ENCODE peak calls at places on chromosomes 6 and 20, in six cellular contexts. One of them, this sample, is unnamed.

GRCh38 chr6:149751239-149751638 is 1.7 kb downstream of the PCMT1 start:
- DNase-seq in HCT116: no peak
- DNase-seq in left ventricle myocardium inferior: no peak
- DNase-seq in cardiac muscle cell: no peak
- DNase-seq in heart left ventricle: no peak
- DNase-seq in fibroblast of lung: no peak
- DNase-seq in this sample: no peak

GRCh38 chr6:148842631-148843030 is 95.8 kb downstream of the UST start:
- DNase-seq in heart left ventricle: no peak
- DNase-seq in cardiac muscle cell: no peak
- DNase-seq in HCT116: no peak
- DNase-seq in fibroblast of lung: no peak
- DNase-seq in left ventricle myocardium inferior: no peak
- DNase-seq in this sample: no peak

GRCh38 chr6:97958143-97958542 is 675.1 kb upstream of the MMS22L start:
- DNase-seq in fibroblast of lung: peak; percentile 66
- DNase-seq in heart left ventricle: no peak
- DNase-seq in left ventricle myocardium inferior: peak; percentile 17
- DNase-seq in cardiac muscle cell: no peak
- DNase-seq in HCT116: no peak
- DNase-seq in this sample: peak; percentile 69

GRCh38 chr6:107386340-107386739 is 73.0 kb downstream of the PDSS2 start:
- DNase-seq in heart left ventricle: no peak
- DNase-seq in left ventricle myocardium inferior: no peak
- DNase-seq in fibroblast of lung: peak; percentile 24
- DNase-seq in cardiac muscle cell: peak; percentile 42
- DNase-seq in HCT116: no peak
- DNase-seq in this sample: no peak

GRCh38 chr6:35719830-35720733 is 16.8 kb upstream of the ARMC12 start:
- DNase-seq in heart left ventricle: peak; percentile 49
- DNase-seq in cardiac muscle cell: peak; percentile 56
- DNase-seq in fibroblast of lung: peak; percentile 28
- DNase-seq in HCT116: no peak
- DNase-seq in left ventricle myocardium inferior: peak; percentile 60
- DNase-seq in this sample: no peak

GRCh38 chr6:35496851-35497570 is at the start of gene TEAD3:
- DNase-seq in cardiac muscle cell: peak; percentile 83
- DNase-seq in HCT116: no peak
- DNase-seq in left ventricle myocardium inferior: peak; percentile 64
- DNase-seq in fibroblast of lung: peak; percentile 55
- DNase-seq in heart left ventricle: peak; percentile 70
- DNase-seq in this sample: peak; percentile 58

GRCh38 chr6:35050291-35050987 is 90.7 kb downstream of the TCP11 start:
- DNase-seq in fibroblast of lung: no peak
- DNase-seq in cardiac muscle cell: no peak
- DNase-seq in HCT116: no peak
- DNase-seq in left ventricle myocardium inferior: no peak
- DNase-seq in heart left ventricle: no peak
- DNase-seq in this sample: no peak

GRCh38 chr6:154930490-154930889 is 64.6 kb upstream of the TIAM2 start:
- DNase-seq in cardiac muscle cell: no peak
- DNase-seq in fibroblast of lung: no peak
- DNase-seq in heart left ventricle: no peak
- DNase-seq in HCT116: no peak
- DNase-seq in left ventricle myocardium inferior: no peak
- DNase-seq in this sample: no peak

GRCh38 chr20:63381781-63382431 is 20.8 kb upstream of the CHRNA4 start:
- DNase-seq in cardiac muscle cell: no peak
- DNase-seq in heart left ventricle: no peak
- DNase-seq in fibroblast of lung: no peak
- DNase-seq in HCT116: no peak
- DNase-seq in left ventricle myocardium inferior: no peak
- DNase-seq in this sample: no peak

GRCh38 chr20:14127831-14128230 is 132.5 kb downstream of the MACROD2 start:
- DNase-seq in heart left ventricle: no peak
- DNase-seq in cardiac muscle cell: no peak
- DNase-seq in fibroblast of lung: no peak
- DNase-seq in HCT116: no peak
- DNase-seq in left ventricle myocardium inferior: no peak
- DNase-seq in this sample: no peak

GRCh38 chr6:46657642-46658041 is 4.9 kb downstream of the SLC25A27 start:
- DNase-seq in heart left ventricle: no peak
- DNase-seq in fibroblast of lung: no peak
- DNase-seq in cardiac muscle cell: no peak
- DNase-seq in HCT116: no peak
- DNase-seq in left ventricle myocardium inferior: no peak
- DNase-seq in this sample: no peak

GRCh38 chr6:2616796-2617195 is 133.9 kb downstream of the MYLK4 start:
- DNase-seq in cardiac muscle cell: no peak
- DNase-seq in left ventricle myocardium inferior: no peak
- DNase-seq in fibroblast of lung: no peak
- DNase-seq in heart left ventricle: no peak
- DNase-seq in HCT116: no peak
- DNase-seq in this sample: no peak

GRCh38 chr6:56802570-56802969 is 152.3 kb upstream of the BEND6 start:
- DNase-seq in left ventricle myocardium inferior: no peak
- DNase-seq in fibroblast of lung: peak; percentile 79
- DNase-seq in heart left ventricle: no peak
- DNase-seq in cardiac muscle cell: peak; percentile 64
- DNase-seq in HCT116: no peak
- DNase-seq in this sample: no peak

GRCh38 chr6:81491486-81492101 is 260.9 kb downstream of the TENT5A start:
- DNase-seq in HCT116: no peak
- DNase-seq in heart left ventricle: no peak
- DNase-seq in cardiac muscle cell: no peak
- DNase-seq in fibroblast of lung: no peak
- DNase-seq in left ventricle myocardium inferior: no peak
- DNase-seq in this sample: no peak

GRCh38 chr6:68196645-68197044 is 438.4 kb upstream of the ADGRB3 start:
- DNase-seq in fibroblast of lung: peak; percentile 37
- DNase-seq in cardiac muscle cell: peak; percentile 39
- DNase-seq in left ventricle myocardium inferior: no peak
- DNase-seq in heart left ventricle: no peak
- DNase-seq in HCT116: no peak
- DNase-seq in this sample: no peak

GRCh38 chr6:168686339-168686738 is 245.4 kb downstream of the SMOC2 start:
- DNase-seq in heart left ventricle: no peak
- DNase-seq in HCT116: no peak
- DNase-seq in fibroblast of lung: no peak
- DNase-seq in cardiac muscle cell: no peak
- DNase-seq in left ventricle myocardium inferior: no peak
- DNase-seq in this sample: no peak
- H3K27ac ChIP-seq in heart left ventricle: no peak overlapping the region
- H3K27ac ChIP-seq in HCT116: no peak overlapping the region
- H3K27ac ChIP-seq in fibroblast of lung: no peak overlapping the region
- H3K27ac ChIP-seq in cardiac muscle cell: no peak overlapping the region
- H3K27ac ChIP-seq in left ventricle myocardium inferior: no peak overlapping the region
- H3K27ac ChIP-seq in this sample: no peak overlapping the region

DNA sequence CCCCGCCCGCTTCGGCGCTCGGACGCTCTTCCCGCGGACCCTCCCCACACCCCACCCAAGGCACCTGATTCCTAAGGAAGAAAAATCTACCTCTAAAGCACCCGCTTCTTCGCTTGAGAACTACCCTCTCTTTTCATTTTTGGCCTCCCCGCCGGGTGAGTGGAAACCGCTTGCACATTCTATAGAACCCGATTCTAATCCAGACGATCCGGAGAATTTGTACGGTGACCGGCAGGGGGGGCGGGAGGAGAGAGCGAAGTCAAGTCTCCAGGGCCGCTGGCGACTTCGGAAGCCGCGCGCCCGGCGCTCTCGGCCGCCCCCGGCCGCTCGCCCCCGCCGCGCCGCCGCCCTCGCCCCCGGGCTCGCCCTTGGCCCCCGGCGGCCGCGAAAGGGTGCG is at the start of gene RBM24:
- DNase-seq in fibroblast of lung: peak; percentile 80
- DNase-seq in cardiac muscle cell: peak; percentile 78
- DNase-seq in heart left ventricle: peak; percentile 51
- DNase-seq in HCT116: peak; percentile 51
- DNase-seq in left ventricle myocardium inferior: peak; percentile 44
- DNase-seq in this sample: peak; percentile 24
- TF ChIP-seq CTCF in fibroblast of lung: peak; percentile 38
- TF ChIP-seq CTCF in cardiac muscle cell: peak; percentile 34
- TF ChIP-seq CTCF in heart left ventricle: no peak
- TF ChIP-seq CTCF in HCT116: peak; percentile 32
- TF ChIP-seq CTCF in left ventricle myocardium inferior: peak; percentile 24
- TF ChIP-seq CTCF in this sample: peak; percentile 59

GRCh38 chr6:15263780-15264374 is 18.0 kb downstream of the JARID2 start:
- DNase-seq in HCT116: no peak
- DNase-seq in heart left ventricle: no peak
- DNase-seq in fibroblast of lung: no peak
- DNase-seq in left ventricle myocardium inferior: no peak
- DNase-seq in cardiac muscle cell: no peak
- DNase-seq in this sample: no peak
- H3K27ac ChIP-seq in HCT116: no peak overlapping the region
- H3K27ac ChIP-seq in heart left ventricle: no peak overlapping the region
- H3K27ac ChIP-seq in fibroblast of lung: no peak overlapping the region
- H3K27ac ChIP-seq in left ventricle myocardium inferior: peak overlapping the region; percentile 80
- H3K27ac ChIP-seq in cardiac muscle cell: no peak overlapping the region
- H3K27ac ChIP-seq in this sample: no peak overlapping the region

DNA sequence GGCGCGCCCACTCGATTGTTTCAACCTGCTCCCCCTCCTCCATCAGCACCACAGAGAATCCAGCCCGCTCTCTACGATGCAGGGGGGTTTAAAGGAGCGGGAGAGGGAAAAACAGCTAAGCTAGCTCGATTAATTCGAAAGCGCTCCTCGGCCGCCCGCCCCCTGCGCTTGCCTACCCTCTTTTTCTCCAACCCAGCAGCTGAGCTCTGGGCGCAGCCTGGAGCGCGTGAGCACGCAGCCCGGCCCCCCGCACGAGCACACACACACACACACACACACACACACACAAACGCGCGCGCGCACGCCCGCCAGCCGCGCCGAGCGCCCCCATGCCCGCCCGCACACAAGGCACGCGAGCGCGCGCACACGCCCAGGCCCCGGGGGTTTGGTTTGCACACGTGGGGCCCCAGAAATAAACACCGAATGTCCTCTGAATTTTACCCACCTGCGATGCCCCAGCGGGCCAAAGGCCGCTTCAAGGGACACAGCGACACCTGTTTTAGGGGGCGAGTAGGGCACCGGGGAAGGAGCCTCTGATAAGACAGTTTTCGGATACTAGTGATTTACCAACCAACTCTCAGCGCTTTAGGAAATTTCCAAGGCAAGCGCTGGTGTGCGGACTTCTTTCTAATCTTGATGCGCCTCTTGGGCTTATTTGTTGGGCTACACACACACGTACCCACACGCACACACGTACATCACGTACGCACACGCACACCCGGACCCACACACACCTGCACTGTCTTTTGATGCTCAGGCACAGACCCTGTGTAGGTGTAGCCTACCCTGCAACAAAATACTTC is 787 bp upstream of the NRN1 start:
- DNase-seq in HCT116: no peak
- DNase-seq in left ventricle myocardium inferior: no peak
- DNase-seq in fibroblast of lung: no peak
- DNase-seq in heart left ventricle: peak; percentile 41
- DNase-seq in cardiac muscle cell: no peak
- DNase-seq in this sample: no peak
- TF ChIP-seq CTCF in HCT116: no peak
- TF ChIP-seq CTCF in left ventricle myocardium inferior: peak; percentile 33
- TF ChIP-seq CTCF in fibroblast of lung: no peak
- TF ChIP-seq CTCF in heart left ventricle: no peak
- TF ChIP-seq CTCF in cardiac muscle cell: no peak
- TF ChIP-seq CTCF in this sample: peak; percentile 17

DNA sequence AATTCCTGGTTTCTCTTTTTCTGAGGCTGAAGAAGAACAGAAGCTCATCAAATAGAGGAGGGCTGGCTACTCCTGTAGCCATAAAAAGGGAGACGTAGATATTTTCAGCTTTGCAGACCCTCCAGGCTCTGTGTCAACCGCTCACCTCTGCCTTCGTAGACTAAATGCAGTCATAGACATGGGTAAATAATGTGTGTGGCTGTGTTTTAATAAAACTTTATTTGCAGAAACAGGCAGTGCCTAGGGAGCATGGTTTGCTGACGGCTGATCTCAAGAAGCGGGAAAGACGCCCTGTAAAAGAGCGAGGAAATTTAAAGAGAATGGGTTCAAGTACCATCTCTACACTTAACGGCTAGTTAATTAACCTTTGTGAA is 171.8 kb downstream of the BCAS1 start:
- DNase-seq in fibroblast of lung: no peak
- DNase-seq in cardiac muscle cell: no peak
- DNase-seq in left ventricle myocardium inferior: no peak
- DNase-seq in HCT116: no peak
- DNase-seq in heart left ventricle: no peak
- DNase-seq in this sample: no peak
- H3K27ac ChIP-seq in fibroblast of lung: no peak overlapping the region
- H3K27ac ChIP-seq in cardiac muscle cell: no peak overlapping the region
- H3K27ac ChIP-seq in left ventricle myocardium inferior: peak overlapping the region; percentile 71
- H3K27ac ChIP-seq in HCT116: no peak overlapping the region
- H3K27ac ChIP-seq in heart left ventricle: peak overlapping the region; percentile 43
- H3K27ac ChIP-seq in this sample: peak overlapping the region; percentile 81

GRCh38 chr6:40755749-40756452 is 168.7 kb upstream of the LRFN2 start:
- DNase-seq in heart left ventricle: no peak
- DNase-seq in cardiac muscle cell: peak; percentile 6
- DNase-seq in fibroblast of lung: peak; percentile 75
- DNase-seq in HCT116: no peak
- DNase-seq in left ventricle myocardium inferior: no peak
- DNase-seq in this sample: no peak

GRCh38 chr6:40754481-40755045 is 167.4 kb upstream of the LRFN2 start:
- DNase-seq in heart left ventricle: no peak
- DNase-seq in fibroblast of lung: no peak
- DNase-seq in HCT116: no peak
- DNase-seq in left ventricle myocardium inferior: no peak
- DNase-seq in cardiac muscle cell: no peak
- DNase-seq in this sample: no peak

GRCh38 chr6:40753939-40754448 is 166.8 kb upstream of the LRFN2 start:
- DNase-seq in HCT116: no peak
- DNase-seq in heart left ventricle: no peak
- DNase-seq in left ventricle myocardium inferior: no peak
- DNase-seq in cardiac muscle cell: no peak
- DNase-seq in fibroblast of lung: no peak
- DNase-seq in this sample: no peak

GRCh38 chr6:40753048-40753447 is 165.9 kb upstream of the LRFN2 start:
- DNase-seq in HCT116: no peak
- DNase-seq in heart left ventricle: no peak
- DNase-seq in cardiac muscle cell: no peak
- DNase-seq in left ventricle myocardium inferior: no peak
- DNase-seq in fibroblast of lung: no peak
- DNase-seq in this sample: no peak

DNA sequence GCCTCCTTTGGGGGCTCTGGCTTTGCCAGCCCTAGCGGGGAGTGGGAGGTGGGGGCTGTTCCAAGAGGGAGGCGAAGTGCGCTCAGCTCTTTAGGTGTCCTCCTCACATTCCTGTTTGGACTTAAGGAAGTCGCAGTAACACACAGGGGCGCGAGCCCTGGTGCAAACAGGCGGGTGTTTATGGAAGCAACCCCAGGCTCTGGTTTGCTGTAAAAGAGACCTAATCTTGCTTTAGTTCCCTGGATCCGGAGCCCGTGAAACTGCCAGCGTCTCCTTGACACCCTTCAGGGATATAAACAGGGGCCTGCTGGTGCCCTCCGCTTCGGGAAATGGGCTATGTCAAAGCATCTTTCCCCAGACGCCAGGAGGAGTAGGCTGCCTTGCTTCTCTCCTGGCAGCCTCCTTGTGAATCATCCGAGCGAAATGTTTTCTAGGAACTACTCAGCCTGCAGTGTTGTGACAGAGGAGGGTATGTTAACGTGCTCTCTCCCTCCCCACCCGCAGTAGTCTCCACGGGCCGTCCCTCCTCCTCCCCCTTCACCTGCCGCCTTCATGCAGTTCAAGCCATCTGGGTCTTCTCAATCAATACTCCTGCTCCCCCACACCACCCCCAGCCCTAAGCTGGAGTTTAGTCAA is 168.0 kb upstream of the LRFN2 start:
- DNase-seq in left ventricle myocardium inferior: no peak
- DNase-seq in HCT116: no peak
- DNase-seq in fibroblast of lung: peak; percentile 67
- DNase-seq in heart left ventricle: no peak
- DNase-seq in cardiac muscle cell: peak; percentile 30
- DNase-seq in this sample: no peak
- TF ChIP-seq CTCF in left ventricle myocardium inferior: no peak
- TF ChIP-seq CTCF in HCT116: no peak
- TF ChIP-seq CTCF in fibroblast of lung: no peak
- TF ChIP-seq CTCF in heart left ventricle: no peak
- TF ChIP-seq CTCF in cardiac muscle cell: no peak
- TF ChIP-seq CTCF in this sample: no peak